ENCODE peak calls at places on chromosomes 12 and 14, in five cellular contexts. One of them, this sample, is unnamed. For H3K4me1, the result is how much of the 10 kb centered on the place peaks cover.

GRCh38 chr14:99230271-99231141 is 41.5 kb downstream of the BCL11B start:
- DNase-seq in HCT116: no peak
- DNase-seq in K562: peak
- DNase-seq in HepG2: no peak
- DNase-seq in H1: no peak
- DNase-seq in this sample: no peak

GRCh38 chr14:61466249-61466904 is 145.0 kb downstream of the PRKCH start:
- DNase-seq in HCT116: no peak
- DNase-seq in K562: no peak
- DNase-seq in HepG2: peak
- DNase-seq in H1: peak
- DNase-seq in this sample: no peak

GRCh38 chr14:44700184-44700583 is 193.1 kb upstream of the FSCB start:
- DNase-seq in HCT116: no peak
- DNase-seq in K562: no peak
- DNase-seq in HepG2: no peak
- DNase-seq in H1: no peak
- DNase-seq in this sample: no peak

GRCh38 chr12:8813963-8814362 is 8.5 kb upstream of the A2ML1 start:
- DNase-seq in HCT116: no peak
- DNase-seq in K562: no peak
- DNase-seq in HepG2: no peak
- DNase-seq in H1: no peak
- DNase-seq in this sample: no peak

GRCh38 chr12:128549621-128550020 is 274.1 kb downstream of the SLC15A4 start:
- DNase-seq in HCT116: no peak
- DNase-seq in K562: no peak
- DNase-seq in HepG2: no peak
- DNase-seq in H1: no peak
- DNase-seq in this sample: no peak

GRCh38 chr12:111254106-111254505 is 114.8 kb downstream of the PHETA1 start:
- DNase-seq in HCT116: no peak
- DNase-seq in K562: no peak
- DNase-seq in HepG2: no peak
- DNase-seq in H1: no peak
- DNase-seq in this sample: no peak

GRCh38 chr12:63802012-63802608 is 22.4 kb downstream of the RXYLT1 start:
- DNase-seq in HCT116: no peak
- DNase-seq in K562: peak
- DNase-seq in HepG2: no peak
- DNase-seq in H1: no peak
- DNase-seq in this sample: no peak

GRCh38 chr12:132872975-132873421 is 14.4 kb downstream of the CHFR start:
- DNase-seq in HCT116: no peak
- DNase-seq in K562: no peak
- DNase-seq in HepG2: no peak
- DNase-seq in H1: no peak
- DNase-seq in this sample: peak

GRCh38 chr14:93752980-93753561 is 35.2 kb downstream of the PRIMA1 start:
- DNase-seq in HCT116: no peak
- DNase-seq in K562: no peak
- DNase-seq in HepG2: no peak
- DNase-seq in H1: no peak
- DNase-seq in this sample: no peak

GRCh38 chr12:5033883-5034282 is 9.8 kb upstream of the KCNA5 start:
- DNase-seq in HCT116: no peak
- DNase-seq in K562: no peak
- DNase-seq in HepG2: no peak
- DNase-seq in H1: no peak
- DNase-seq in this sample: no peak

GRCh38 chr14:31556191-31556590 is 5.0 kb upstream of the NUBPL start:
- DNase-seq in HCT116: no peak
- DNase-seq in K562: no peak
- DNase-seq in HepG2: no peak
- DNase-seq in H1: no peak
- DNase-seq in this sample: no peak

GRCh38 chr14:59339526-59339925 is 125.7 kb downstream of the GPR135 start:
- DNase-seq in HCT116: no peak
- DNase-seq in K562: no peak
- DNase-seq in HepG2: no peak
- DNase-seq in H1: no peak
- DNase-seq in this sample: no peak

GRCh38 chr14:95611293-95611880 is 74.8 kb upstream of the TCL1B start:
- DNase-seq in HCT116: no peak
- DNase-seq in K562: no peak
- DNase-seq in HepG2: no peak
- DNase-seq in H1: no peak
- DNase-seq in this sample: no peak

GRCh38 chr12:14514154-14514842 is 53.4 kb downstream of the PLBD1 start:
- DNase-seq in HCT116: peak
- DNase-seq in K562: peak
- DNase-seq in HepG2: peak
- DNase-seq in H1: peak
- DNase-seq in this sample: no peak

GRCh38 chr12:78406776-78407335 is 457.7 kb upstream of the SYT1 start:
- DNase-seq in HCT116: no peak
- DNase-seq in K562: no peak
- DNase-seq in HepG2: no peak
- DNase-seq in H1: no peak
- DNase-seq in this sample: peak

GRCh38 chr12:2613674-2614073 is 181.1 kb upstream of the FKBP4 start:
- DNase-seq in HCT116: peak
- DNase-seq in K562: no peak
- DNase-seq in HepG2: no peak
- DNase-seq in H1: no peak
- DNase-seq in this sample: peak

GRCh38 chr12:7716391-7716790 is 5.2 kb downstream of the DPPA3 start:
- DNase-seq in HCT116: peak
- DNase-seq in K562: no peak
- DNase-seq in HepG2: peak
- DNase-seq in H1: no peak
- DNase-seq in this sample: no peak

GRCh38 chr14:100282766-100283419 is 23.4 kb downstream of the SLC25A29 start:
- DNase-seq in HCT116: no peak
- DNase-seq in K562: no peak
- DNase-seq in HepG2: no peak
- DNase-seq in H1: no peak
- DNase-seq in this sample: no peak

GRCh38 chr12:87234898-87235297 is 794.3 kb downstream of the C12orf50 start:
- DNase-seq in HCT116: no peak
- DNase-seq in K562: no peak
- DNase-seq in HepG2: no peak
- DNase-seq in H1: no peak
- DNase-seq in this sample: no peak

GRCh38 chr12:2439332-2440100 is 355.3 kb upstream of the FKBP4 start:
- DNase-seq in HCT116: no peak
- DNase-seq in K562: no peak
- DNase-seq in HepG2: no peak
- DNase-seq in H1: no peak
- DNase-seq in this sample: no peak

GRCh38 chr14:52835122-52835903 is 43.9 kb upstream of the GNPNAT1 start:
- DNase-seq in HCT116: peak
- DNase-seq in K562: peak
- DNase-seq in HepG2: no peak
- DNase-seq in H1: no peak
- DNase-seq in this sample: no peak

GRCh38 chr14:104598461-104599273 is 5.9 kb downstream of the TMEM179 start:
- DNase-seq in HCT116: no peak
- DNase-seq in K562: no peak
- DNase-seq in HepG2: no peak
- DNase-seq in H1: no peak
- DNase-seq in this sample: no peak

GRCh38 chr14:30621354-30621953 is 665 bp upstream of the SCFD1 start:
- DNase-seq in HCT116: no peak
- DNase-seq in K562: peak
- DNase-seq in HepG2: peak
- DNase-seq in H1: no peak
- DNase-seq in this sample: no peak

GRCh38 chr14:32601908-32602307 is 272.8 kb downstream of the AKAP6 start:
- DNase-seq in HCT116: no peak
- DNase-seq in K562: no peak
- DNase-seq in HepG2: no peak
- DNase-seq in H1: no peak
- DNase-seq in this sample: no peak

GRCh38 chr12:96108321-96108720 is 72.9 kb upstream of the LTA4H start:
- DNase-seq in HCT116: no peak
- DNase-seq in K562: no peak
- DNase-seq in HepG2: no peak
- DNase-seq in H1: no peak
- DNase-seq in this sample: no peak

GRCh38 chr14:49286257-49286983 is 299.8 kb downstream of the RPS29 start:
- DNase-seq in HCT116: no peak
- DNase-seq in K562: no peak
- DNase-seq in HepG2: no peak
- DNase-seq in H1: no peak
- DNase-seq in this sample: no peak

GRCh38 chr14:68945190-68945584 is 33.9 kb downstream of the ACTN1 start:
- DNase-seq in HCT116: no peak
- DNase-seq in K562: no peak
- DNase-seq in HepG2: no peak
- DNase-seq in H1: no peak
- DNase-seq in this sample: no peak

GRCh38 chr12:109998241-109998903 is 858 bp upstream of the ANKRD13A start:
- DNase-seq in HCT116: no peak
- DNase-seq in K562: no peak
- DNase-seq in HepG2: no peak
- DNase-seq in H1: no peak
- DNase-seq in this sample: no peak

GRCh38 chr12:110001596-110001995 is 2.4 kb downstream of the ANKRD13A start:
- DNase-seq in HCT116: no peak
- DNase-seq in K562: no peak
- DNase-seq in HepG2: no peak
- DNase-seq in H1: no peak
- DNase-seq in this sample: no peak

GRCh38 chr12:109999983-110000505 is 814 bp downstream of the ANKRD13A start:
- DNase-seq in HCT116: no peak
- DNase-seq in K562: no peak
- DNase-seq in HepG2: no peak
- DNase-seq in H1: no peak
- DNase-seq in this sample: no peak

GRCh38 chr12:109998904-109999648 is at the start of gene ANKRD13A:
- DNase-seq in HCT116: peak
- DNase-seq in K562: peak
- DNase-seq in HepG2: peak
- DNase-seq in H1: peak
- DNase-seq in this sample: peak

DNA sequence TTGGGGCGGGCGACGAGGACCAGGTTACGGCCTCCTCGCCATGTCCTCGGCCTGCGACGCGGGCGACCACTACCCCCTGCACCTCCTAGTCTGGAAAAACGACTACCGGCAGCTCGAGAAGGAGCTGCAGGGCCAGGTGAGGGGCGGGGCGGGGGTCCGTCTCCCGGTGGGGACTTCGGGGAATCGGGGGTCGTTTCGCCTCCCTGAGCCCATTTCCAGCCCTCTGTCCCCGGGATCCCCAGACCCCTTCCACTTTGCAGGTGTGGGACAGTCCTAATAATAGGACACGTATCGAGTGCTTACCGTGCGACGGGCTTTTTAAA is 380 bp downstream of the ANKRD13A start:
- DNase-seq in HCT116: no peak
- DNase-seq in K562: no peak
- DNase-seq in HepG2: no peak
- DNase-seq in H1: no peak
- DNase-seq in this sample: no peak
- H3K4me1 ChIP-seq in HCT116: under half
- H3K4me1 ChIP-seq in K562: under half
- H3K4me1 ChIP-seq in HepG2: under half
- H3K4me1 ChIP-seq in H1: under half
- H3K4me1 ChIP-seq in this sample: under half

DNA sequence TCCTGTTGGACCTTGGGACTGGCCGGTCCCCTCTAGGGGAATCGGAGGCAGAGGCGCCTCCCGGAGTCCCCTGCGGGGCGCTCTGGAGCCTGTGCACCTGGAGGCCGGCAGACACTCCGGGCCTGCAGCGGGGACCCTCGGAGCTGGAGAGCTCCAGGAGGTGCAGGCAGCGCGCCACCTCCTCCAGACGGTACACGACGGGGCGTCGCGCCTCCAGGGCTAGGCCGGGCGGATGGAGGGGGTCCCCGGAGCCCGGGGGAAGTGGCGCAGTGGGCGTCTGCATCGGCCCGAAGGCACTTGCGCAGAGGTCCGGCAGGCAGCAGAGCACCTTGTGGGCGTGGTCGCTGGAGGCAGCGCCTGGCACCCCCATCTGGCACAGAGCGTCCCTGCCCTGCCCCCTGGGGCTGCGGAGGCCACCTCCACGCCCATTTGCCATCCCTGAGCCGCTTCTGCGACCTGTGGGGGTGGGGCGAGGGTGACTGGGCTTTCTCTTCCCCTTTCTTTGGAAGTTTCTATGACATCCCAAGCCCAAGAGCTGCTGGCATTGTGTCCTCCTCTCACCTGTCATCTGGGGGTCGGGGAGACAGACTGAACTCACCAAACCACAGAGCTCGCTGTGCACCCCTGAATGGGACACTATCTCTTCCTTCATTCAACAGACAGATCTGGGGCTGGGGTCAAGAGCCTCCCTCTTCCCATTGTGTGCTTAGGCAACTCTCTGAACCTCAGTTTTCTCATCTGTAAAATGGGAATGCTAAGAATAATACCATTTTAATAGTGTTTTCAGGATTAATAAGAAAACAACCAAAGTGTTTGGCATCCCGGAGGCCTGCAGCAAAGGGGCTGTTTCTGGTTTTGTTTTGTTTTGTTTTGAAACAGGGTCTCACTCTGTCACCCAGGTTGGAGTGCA is 37.5 kb upstream of the CORO1C start:
- DNase-seq in HCT116: peak
- DNase-seq in K562: no peak
- DNase-seq in HepG2: peak
- DNase-seq in H1: peak
- DNase-seq in this sample: peak
- H2AFZ ChIP-seq in HCT116: no peak
- H2AFZ ChIP-seq in K562: no peak
- H2AFZ ChIP-seq in HepG2: no peak
- H2AFZ ChIP-seq in H1: peak
- H2AFZ ChIP-seq in this sample: peak

GRCh38 chr12:90842477-90842876 is 112.5 kb downstream of the CCER1 start:
- DNase-seq in HCT116: no peak
- DNase-seq in K562: no peak
- DNase-seq in HepG2: no peak
- DNase-seq in H1: peak
- DNase-seq in this sample: no peak
- TF ChIP-seq SP1 in HCT116: no peak
- TF ChIP-seq SP1 in K562: no peak
- TF ChIP-seq SP1 in HepG2: no peak
- TF ChIP-seq SP1 in H1: no peak
- TF ChIP-seq SP1 in this sample: no peak

DNA sequence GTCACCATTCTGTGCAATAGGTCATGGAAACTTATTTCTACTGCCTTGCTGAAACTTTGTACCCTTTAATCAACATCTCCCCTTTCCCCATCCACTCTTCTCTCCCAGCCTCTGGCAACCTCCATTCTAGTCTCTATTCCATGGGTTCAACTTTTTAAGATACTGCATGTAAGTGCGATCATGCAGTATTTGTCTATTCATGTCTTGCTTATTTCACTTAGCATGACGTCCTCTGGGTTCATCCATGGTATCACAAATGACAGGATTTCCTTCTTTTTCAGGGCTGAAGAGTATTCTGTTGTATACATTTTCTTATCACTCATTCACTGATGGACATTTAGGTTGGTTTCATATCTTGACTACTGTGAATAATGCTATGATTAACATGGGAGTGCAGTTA is 222.4 kb downstream of the PAX9 start:
- DNase-seq in HCT116: no peak
- DNase-seq in K562: no peak
- DNase-seq in HepG2: no peak
- DNase-seq in H1: no peak
- DNase-seq in this sample: no peak
- H3K4me1 ChIP-seq in HCT116: under half
- H3K4me1 ChIP-seq in K562: under half
- H3K4me1 ChIP-seq in HepG2: under half
- H3K4me1 ChIP-seq in H1: under half
- H3K4me1 ChIP-seq in this sample: under half

This sample was measured in GM12878.